ENCODE peak calls at places on chromosomes 3 and 15, in nine cellular contexts. A is adrenal gland; S is AG09309; E is B cell; F is astrocyte of the cerebellum; W is epithelial cell of esophagus; I is nephron progenitor cell; J is neural crest cell; X is activated CD8-positive, alpha-beta T cell treated with anti-CD3 and anti-CD28 coated beads for 36 hours. Q is an unnamed sample.

GRCh38 chr3:11523793-11524160 is 119.9 kb downstream of the VGLL4 start:
- DNase-seq in E (no peak), I (no peak), F (no peak), J (no peak), W (no peak), X (no peak), S (no peak), A (no peak), Q (no peak)

GRCh38 chr3:16404349-16404895 is 109.1 kb downstream of the RFTN1 start:
- DNase-seq in E (no peak), X (no peak), F (no peak), W (no peak), A (no peak), S (no peak), I (no peak), J (no peak), Q (no peak)

GRCh38 chr15:77659350-77660321 is 26.9 kb upstream of the LINGO1 start:
- DNase-seq in F (no peak), A (peak), W (peak), J (peak), E (no peak), X (peak), S (peak), I (peak), Q (peak)

GRCh38 chr15:98856540-98856907 is 151.1 kb downstream of the PGPEP1L start:
- DNase-seq in I (no peak), E (no peak), J (no peak), S (peak), X (no peak), W (peak), A (no peak), F (peak), Q (no peak)

GRCh38 chr3:139388077-139388476 is 1.4 kb downstream of the COPB2 start:
- DNase-seq in A (no peak), E (no peak), F (no peak), I (no peak), W (no peak), S (no peak), X (no peak), J (no peak), Q (no peak)

GRCh38 chr3:133535971-133536634 is 37.4 kb upstream of the CDV3 start:
- DNase-seq in F (peak), S (peak), I (no peak), X (no peak), E (no peak), W (peak), J (no peak), A (peak), Q (peak)

GRCh38 chr3:107297597-107297996 is 79.6 kb upstream of the CCDC54 start:
- DNase-seq in A (no peak), F (no peak), E (no peak), X (no peak), I (no peak), J (no peak), S (no peak), W (no peak), Q (no peak)

GRCh38 chr3:187719628-187720336 is 17.4 kb upstream of the RTP2 start:
- DNase-seq in A (peak), E (no peak), X (no peak), I (no peak), S (no peak), W (no peak), F (no peak), J (no peak), Q (no peak)

GRCh38 chr15:69475769-69476358 is 23.2 kb downstream of the RPLP1 start:
- DNase-seq in F (peak), W (peak), E (peak), I (peak), X (peak), A (peak), S (no peak), J (peak), Q (no peak)

GRCh38 chr3:24494616-24495333 is at the start of gene THRB:
- DNase-seq in S (no peak), E (peak), J (peak), W (peak), A (peak), X (peak), I (peak), F (no peak), Q (no peak)

GRCh38 chr15:97930230-97930629 is 30.3 kb upstream of the ARRDC4 start:
- DNase-seq in F (no peak), A (no peak), X (no peak), S (no peak), I (no peak), J (no peak), W (peak), E (no peak), Q (no peak)

GRCh38 chr3:111534701-111535100 is 7.3 kb upstream of the CD96 start:
- DNase-seq in F (no peak), J (no peak), S (no peak), I (no peak), E (no peak), A (no peak), W (peak), X (no peak), Q (no peak)

GRCh38 chr3:126394179-126394976 is at the start of gene CFAP100:
- DNase-seq in E (no peak), W (peak), I (peak), A (peak), X (no peak), S (no peak), F (no peak), J (peak), Q (no peak)

GRCh38 chr3:32392530-32393302 is 1.1 kb downstream of the CMTM7 start:
- DNase-seq in S (no peak), I (no peak), A (peak), X (peak), W (peak), J (no peak), E (no peak), F (no peak), Q (no peak)

GRCh38 chr15:67551207-67551743 is 8.8 kb downstream of the MAP2K5 start:
- DNase-seq in I (no peak), F (no peak), X (no peak), J (no peak), W (no peak), S (no peak), E (no peak), A (no peak), Q (no peak)

GRCh38 chr3:102133376-102133775 is 284.1 kb downstream of the NFKBIZ start:
- DNase-seq in W (no peak), X (no peak), E (no peak), A (no peak), J (no peak), F (no peak), I (no peak), S (no peak), Q (no peak)

GRCh38 chr3:60552581-60552980 is 698.7 kb downstream of the FHIT start:
- DNase-seq in J (no peak), I (no peak), A (no peak), X (no peak), W (no peak), F (no peak), S (no peak), E (no peak), Q (no peak)

GRCh38 chr15:63439536-63440264 is 58.1 kb upstream of the CA12 start:
- DNase-seq in W (peak), F (no peak), J (no peak), X (peak), A (no peak), S (no peak), I (no peak), E (no peak), Q (no peak)

GRCh38 chr15:74817370-74817737 is 4.7 kb downstream of the LMAN1L start:
- DNase-seq in E (no peak), A (peak), J (no peak), F (no peak), W (peak), X (no peak), S (no peak), I (no peak), Q (peak)
- TF ChIP-seq CTCF in E (no peak), A (peak), J (peak), F (peak), W (peak), X (no peak), S (peak), I (no peak), Q (peak)

DNA sequence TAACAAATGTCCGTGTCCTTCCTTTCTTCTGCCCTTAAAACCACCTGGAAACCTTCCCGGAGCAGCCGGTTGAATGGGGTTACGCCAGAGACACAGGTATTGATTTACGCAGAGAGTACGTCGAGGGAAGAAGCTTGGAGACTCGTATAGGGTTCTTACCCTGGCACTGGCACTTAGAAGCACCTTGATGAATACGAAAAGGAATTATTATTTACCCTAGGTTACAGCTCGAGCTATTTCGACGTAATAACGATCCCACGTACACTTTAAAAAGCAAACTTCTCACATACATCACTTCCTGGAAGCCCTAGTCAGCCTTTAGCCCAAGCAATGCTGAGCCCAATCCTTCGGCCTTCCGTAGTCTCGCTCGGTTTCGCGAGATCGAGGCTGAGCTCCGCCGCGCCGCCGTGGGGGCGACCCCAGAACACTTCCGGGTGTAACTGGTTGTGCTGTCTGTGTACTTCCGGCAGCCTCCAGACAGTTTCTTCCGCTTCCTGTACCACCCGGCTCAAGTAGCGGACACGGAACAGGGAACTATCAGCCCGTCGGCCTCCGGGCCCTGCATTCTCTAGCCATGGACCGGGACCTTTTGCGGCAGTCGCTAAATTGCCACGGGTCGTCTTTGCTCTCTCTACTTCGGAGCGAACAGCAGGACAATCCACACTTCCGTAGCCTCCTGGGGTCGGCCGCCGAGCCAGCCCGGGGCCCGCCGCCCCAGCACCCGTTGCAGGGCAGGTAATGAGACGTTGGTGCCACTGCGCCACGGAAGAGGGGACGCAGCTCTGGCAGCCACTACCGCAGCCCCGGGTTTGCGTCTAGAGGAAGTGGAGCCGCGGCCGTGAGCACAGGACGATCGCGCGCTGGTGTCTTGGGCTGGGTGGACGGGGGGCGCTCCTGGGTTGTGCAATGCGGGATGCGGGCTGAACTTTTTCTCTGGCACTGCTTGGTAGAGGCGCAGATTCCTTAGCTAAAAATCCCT is at the start of gene TTC14:
- DNase-seq in J (peak), S (peak), X (peak), I (peak), A (peak), E (peak), F (peak), W (peak), Q (peak)
- TF ChIP-seq CTCF in J (no peak), S (peak), X (no peak), I (no peak), A (no peak), E (no peak), F (no peak), W (no peak), Q (no peak)

GRCh38 chr3:52014613-52015012 is 18.9 kb upstream of the RPL29 start:
- DNase-seq in I (peak), F (no peak), A (no peak), J (peak), X (no peak), S (no peak), E (no peak), W (no peak), Q (no peak)
- TF ChIP-seq CTCF in I (peak), F (peak), A (peak), J (peak), X (no peak), S (peak), E (no peak), W (peak), Q (peak)

GRCh38 chr3:98290916-98291315 is 8.6 kb downstream of the OR5H2 start:
- DNase-seq in I (no peak), W (no peak), S (no peak), A (no peak), E (no peak), J (no peak), X (no peak), F (no peak), Q (no peak)

GRCh38 chr3:98291332-98291957 is 9.1 kb downstream of the OR5H2 start:
- DNase-seq in S (no peak), W (no peak), X (no peak), I (no peak), J (no peak), E (no peak), A (no peak), F (no peak), Q (no peak)
- TF ChIP-seq CTCF in S (no peak), W (no peak), X (no peak), I (no peak), J (no peak), E (no peak), A (no peak), F (no peak), Q (no peak)

GRCh38 chr3:128218476-128218829 is 65.2 kb downstream of the EEFSEC start:
- DNase-seq in A (no peak), I (no peak), W (no peak), F (no peak), J (no peak), E (no peak), S (no peak), X (no peak), Q (no peak)
- TF ChIP-seq CTCF in A (no peak), I (no peak), W (no peak), F (no peak), J (no peak), E (no peak), S (no peak), X (no peak), Q (no peak)

GRCh38 chr15:52261498-52262242 is 33.9 kb downstream of the MYO5C start:
- DNase-seq in X (peak), W (peak), F (peak), A (peak), J (peak), S (no peak), I (peak), E (peak), Q (peak)
- TF ChIP-seq CTCF in X (peak), W (no peak), F (no peak), A (no peak), J (peak), S (peak), I (peak), E (peak), Q (peak)

GRCh38 chr3:89622063-89622700 is 514.8 kb downstream of the EPHA3 start:
- DNase-seq in F (no peak), S (no peak), J (no peak), X (no peak), E (no peak), I (no peak), A (no peak), W (no peak), Q (no peak)

GRCh38 chr3:89624494-89624893 is 517.1 kb downstream of the EPHA3 start:
- DNase-seq in A (no peak), J (no peak), E (no peak), X (no peak), S (no peak), I (no peak), W (no peak), F (no peak), Q (no peak)

GRCh38 chr3:89617706-89618105 is 510.3 kb downstream of the EPHA3 start:
- DNase-seq in S (no peak), W (peak), X (no peak), F (no peak), E (no peak), A (no peak), J (no peak), I (no peak), Q (peak)

DNA sequence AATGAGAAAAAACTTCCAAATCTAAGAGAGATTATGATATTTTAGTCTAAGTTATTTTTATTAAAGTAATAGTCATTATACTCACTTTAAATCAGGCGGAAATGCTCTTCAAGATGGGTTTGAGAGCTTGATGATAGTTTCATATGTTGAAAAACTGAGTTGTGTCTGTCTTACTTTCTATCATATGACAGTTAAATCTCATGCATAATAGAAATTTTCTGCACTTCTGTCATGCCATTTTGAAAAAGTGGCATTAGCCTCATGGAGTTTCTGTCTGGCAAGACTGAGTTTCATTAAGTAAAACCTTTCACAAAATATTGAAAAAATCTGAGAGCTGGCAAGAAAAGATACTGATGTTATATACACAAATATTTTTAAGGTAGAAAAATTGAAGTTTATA is 511.8 kb downstream of the EPHA3 start:
- DNase-seq in F (no peak), X (no peak), I (no peak), E (no peak), W (no peak), A (no peak), J (no peak), S (no peak), Q (no peak)
- TF ChIP-seq CTCF in F (no peak), X (no peak), I (no peak), E (no peak), W (no peak), A (no peak), J (no peak), S (no peak), Q (no peak)

GRCh38 chr3:154728285-154728684 is 298.3 kb upstream of the GPR149 start:
- DNase-seq in W (no peak), I (no peak), F (no peak), S (no peak), J (no peak), A (no peak), X (no peak), E (no peak), Q (no peak)

DNA sequence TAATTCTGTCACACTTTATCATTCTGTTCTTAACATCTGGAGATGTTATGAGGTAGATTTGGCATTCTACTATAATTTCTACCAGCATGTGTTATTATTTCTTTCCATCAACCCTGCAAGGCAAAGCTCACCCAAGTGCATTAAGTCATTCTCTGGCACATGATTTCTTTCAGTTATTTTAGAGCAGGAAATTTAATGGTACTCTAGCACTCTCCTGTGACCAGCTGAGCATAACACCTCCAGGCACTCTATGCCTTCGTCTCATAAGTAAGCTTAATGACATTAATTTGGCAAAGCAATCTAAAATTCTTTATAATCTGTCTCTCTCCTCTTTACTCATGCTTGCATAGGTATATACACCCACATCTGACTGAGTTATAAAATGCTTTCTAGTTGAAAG is 300.2 kb upstream of the GPR149 start:
- DNase-seq in W (peak), J (no peak), F (no peak), I (no peak), S (no peak), A (no peak), E (no peak), X (no peak), Q (no peak)
- TF ChIP-seq CTCF in W (peak), J (no peak), F (no peak), I (no peak), S (no peak), A (no peak), E (no peak), X (no peak), Q (no peak)

GRCh38 chr15:73254598-73254997 is 114.2 kb downstream of the HCN4 start:
- DNase-seq in S (no peak), E (no peak), W (no peak), I (no peak), J (no peak), F (no peak), X (no peak), A (no peak), Q (no peak)

GRCh38 chr15:73244333-73244732 is 124.4 kb downstream of the HCN4 start:
- DNase-seq in I (no peak), E (no peak), S (no peak), X (peak), W (peak), J (no peak), F (no peak), A (no peak), Q (no peak)

GRCh38 chr15:73246898-73247297 is 121.9 kb downstream of the HCN4 start:
- DNase-seq in A (no peak), W (no peak), J (no peak), I (no peak), S (no peak), X (no peak), E (no peak), F (no peak), Q (no peak)

GRCh38 chr15:73246411-73246810 is 122.3 kb downstream of the HCN4 start:
- DNase-seq in J (no peak), F (no peak), W (no peak), I (no peak), S (no peak), A (no peak), X (no peak), E (no peak), Q (no peak)

GRCh38 chr15:73249499-73249898 is 119.3 kb downstream of the HCN4 start:
- DNase-seq in F (no peak), E (no peak), W (no peak), A (no peak), I (no peak), X (no peak), J (no peak), S (no peak), Q (no peak)
- TF ChIP-seq CTCF in F (no peak), E (no peak), W (no peak), A (no peak), I (no peak), X (no peak), J (no peak), S (peak), Q (no peak)

GRCh38 chr3:37741644-37742043 is 120.0 kb upstream of the CTDSPL start:
- DNase-seq in S (no peak), J (no peak), I (no peak), X (peak), A (peak), F (no peak), W (peak), E (no peak), Q (no peak)
- TF ChIP-seq CTCF in S (peak), J (peak), I (no peak), X (no peak), A (peak), F (peak), W (peak), E (no peak), Q (peak)

Q was measured in HFF-Myc.